ENCODE peak calls at places on chromosomes 3 and 15, in ten cellular contexts. F is GM23338, V is foreskin keratinocyte, X is HFFc6, Z is dorsolateral prefrontal cortex, P is GM06990, T is progenitor cell of endocrine pancreas, L is sigmoid colon, G is thoracic aorta, A is transverse colon. J is an unnamed sample.

GRCh38 chr3:195899701-195900425 is 8.5 kb downstream of the TNK2 start:
- DNase-seq in F (no peak), V (no peak), X (no peak), Z (no peak), P (no peak), T (no peak), L (peak; percentile 54), G (no peak), A (no peak), J (no peak)

GRCh38 chr15:36156855-36157521 is 422.4 kb upstream of the CDIN1 start:
- DNase-seq in F (no peak), V (no peak), X (peak; percentile 8), Z (no peak), P (no peak), T (no peak), L (peak; percentile 83), G (no peak), A (peak; percentile 7), J (peak; percentile 23)

GRCh38 chr15:42024303-42024702 is 3.5 kb upstream of the PLA2G4E start:
- DNase-seq in F (no peak), V (no peak), X (no peak), Z (no peak), P (no peak), T (no peak), L (peak; percentile 22), G (no peak), A (no peak), J (no peak)

GRCh38 chr15:77311020-77311419 is 108.9 kb downstream of the PEAK1 start:
- DNase-seq in F (no peak), V (no peak), X (no peak), Z (no peak), P (no peak), T (no peak), L (no peak), G (no peak), A (no peak), J (no peak)

GRCh38 chr3:58690490-58690889 is 23.9 kb upstream of the FAM3D start:
- DNase-seq in F (no peak), V (no peak), X (no peak), Z (no peak), P (no peak), T (no peak), L (no peak), G (no peak), A (no peak), J (no peak)

GRCh38 chr3:188330138-188330537 is 176.2 kb downstream of the LPP start:
- DNase-seq in F (no peak), V (no peak), X (no peak), Z (no peak), P (no peak), T (no peak), L (no peak), G (no peak), A (no peak), J (no peak)

GRCh38 chr3:172129868-172130751 is 90.7 kb downstream of the FNDC3B start:
- DNase-seq in F (no peak), V (peak; percentile 90), X (peak; percentile 99), Z (no peak), P (no peak), T (no peak), L (peak; percentile 97), G (peak; percentile 92), A (peak; percentile 83), J (peak; percentile 98)

GRCh38 chr3:78610462-78611125 is 1157.2 kb downstream of the ROBO1 start:
- DNase-seq in F (no peak), V (no peak), X (no peak), Z (no peak), P (no peak), T (no peak), L (no peak), G (no peak), A (no peak), J (peak; percentile 18)

GRCh38 chr3:173411288-173412064 is 13.9 kb downstream of the NLGN1 start:
- DNase-seq in F (peak; percentile 37), V (no peak), X (peak; percentile 50), Z (no peak), P (no peak), T (no peak), L (no peak), G (no peak), A (no peak), J (peak; percentile 38)

GRCh38 chr3:52606373-52607085 is 70.1 kb downstream of the UQCC5 start:
- DNase-seq in F (no peak), V (peak; percentile 78), X (peak; percentile 17), Z (no peak), P (no peak), T (no peak), L (no peak), G (no peak), A (peak; percentile 29), J (peak; percentile 95)

GRCh38 chr15:81633889-81634288 is 259.9 kb upstream of the TMC3 start:
- DNase-seq in F (peak; percentile 72), V (no peak), X (no peak), Z (no peak), P (no peak), T (no peak), L (no peak), G (no peak), A (no peak), J (no peak)

GRCh38 chr15:38391186-38391585 is 62.7 kb upstream of the FAM98B start:
- DNase-seq in F (no peak), V (no peak), X (no peak), Z (no peak), P (no peak), T (no peak), L (no peak), G (no peak), A (no peak), J (peak; percentile 22)

GRCh38 chr3:108180214-108180613 is 42.0 kb downstream of the IFT57 start:
- DNase-seq in F (no peak), V (peak; percentile 30), X (peak; percentile 61), Z (no peak), P (no peak), T (no peak), L (no peak), G (no peak), A (no peak), J (peak; percentile 43)

GRCh38 chr15:88802991-88803240 is 320 bp upstream of the ACAN start:
- DNase-seq in F (no peak), V (no peak), X (no peak), Z (no peak), P (no peak), T (peak; percentile 10), L (no peak), G (no peak), A (no peak), J (no peak)

GRCh38 chr3:42660898-42661297 is 7.4 kb downstream of the ZBTB47 start:
- DNase-seq in F (peak; percentile 51), V (no peak), X (no peak), Z (no peak), P (no peak), T (no peak), L (no peak), G (no peak), A (no peak), J (no peak)

GRCh38 chr3:27905625-27906024 is 183.5 kb upstream of the EOMES start:
- DNase-seq in F (no peak), V (no peak), X (no peak), Z (no peak), P (no peak), T (no peak), L (no peak), G (no peak), A (no peak), J (no peak)

GRCh38 chr15:63288778-63289378 is 11.5 kb downstream of the APH1B start:
- DNase-seq in F (peak; percentile 72), V (no peak), X (peak; percentile 55), Z (no peak), P (no peak), T (no peak), L (no peak), G (no peak), A (no peak), J (peak; percentile 54)

GRCh38 chr3:195808741-195809290 is 2.9 kb downstream of the MUC4 start:
- DNase-seq in F (no peak), V (no peak), X (no peak), Z (no peak), P (no peak), T (no peak), L (peak; percentile 46), G (no peak), A (no peak), J (no peak)

GRCh38 chr3:117719316-117719926 is 1009.8 kb downstream of the TUSC7 start:
- DNase-seq in F (peak; percentile 63), V (no peak), X (peak; percentile 18), Z (no peak), P (no peak), T (no peak), L (no peak), G (no peak), A (no peak), J (peak; percentile 22)

DNA sequence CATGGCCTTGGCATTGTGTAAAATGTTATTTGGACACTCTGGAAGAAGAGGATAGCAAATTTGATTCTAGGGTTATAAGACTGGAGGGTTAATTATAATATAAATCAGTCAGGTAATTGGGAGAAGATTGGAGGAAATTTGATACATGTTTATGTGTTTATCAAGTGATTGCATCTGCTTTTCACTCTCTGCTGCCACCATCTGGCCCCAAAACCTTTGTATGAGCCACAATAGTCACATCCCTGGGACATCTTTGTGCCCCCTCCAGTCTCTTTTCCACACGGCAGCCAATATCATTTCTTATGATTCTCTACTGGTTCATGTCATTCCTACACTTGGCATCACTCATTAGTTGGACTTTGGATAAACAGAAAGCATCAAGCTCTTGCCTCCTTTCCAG is 602.2 kb upstream of the SUCLG2 start:
- DNase-seq in F (peak; percentile 70), V (no peak), X (no peak), Z (no peak), P (no peak), T (no peak), L (no peak), G (no peak), A (no peak), J (no peak)
- TF ChIP-seq CTCF in F (peak; percentile 61), V (no peak), X (peak; percentile 20), Z (peak; percentile 71), P (peak; percentile 39), T (peak; percentile 39), L (no peak), G (no peak), A (peak; percentile 26), J (peak; percentile 27)

GRCh38 chr15:66851226-66852063 is 149.4 kb downstream of the SMAD6 start:
- DNase-seq in F (peak; percentile 93), V (no peak), X (peak; percentile 70), Z (peak; percentile 50), P (peak; percentile 69), T (peak; percentile 78), L (peak; percentile 94), G (peak; percentile 53), A (peak; percentile 86), J (no peak)
- TF ChIP-seq CTCF in F (peak; percentile 82), V (peak; percentile 93), X (peak; percentile 99), Z (peak; percentile 88), P (peak; percentile 99), T (peak; percentile 97), L (peak; percentile 96), G (peak; percentile 97), A (peak; percentile 98), J (peak; percentile 97)

GRCh38 chr3:96022676-96023075 is 791.7 kb upstream of the EPHA6 start:
- DNase-seq in F (no peak), V (no peak), X (no peak), Z (no peak), P (no peak), T (no peak), L (no peak), G (no peak), A (no peak), J (no peak)
- TF ChIP-seq CTCF in F (peak; percentile 30), V (peak; percentile 12), X (no peak), Z (no peak), P (no peak), T (no peak), L (no peak), G (no peak), A (no peak), J (no peak)

GRCh38 chr3:184249412-184250166 is at the start of gene EEF1AKMT4:
- DNase-seq in F (peak; percentile 99), V (peak; percentile 96), X (peak; percentile 99), Z (peak; percentile 87), P (peak; percentile 94), T (peak; percentile 96), L (peak; percentile 98), G (peak; percentile 83), A (peak; percentile 98), J (peak; percentile 96)
- TF ChIP-seq CTCF in F (peak; percentile 38), V (peak; percentile 82), X (peak; percentile 54), Z (no peak), P (peak; percentile 31), T (peak; percentile 70), L (peak; percentile 38), G (peak; percentile 58), A (peak; percentile 65), J (peak; percentile 62)